ENCODE peak calls at places on chromosome 12, in ten cellular contexts. Q, K, Z, B, J, X, P, F, U and R are unnamed samples.

GRCh38 chr12:55072093-55072492 is 52.3 kb downstream of the NEUROD4 start:
- DNase-seq in Q (no peak), K (peak; percentile 80), Z (no peak), B (peak; percentile 56), J (peak; percentile 30), X (peak; percentile 54), P (peak; percentile 78), F (peak; percentile 17), U (peak; percentile 49), R (no peak)

GRCh38 chr12:12029653-12030052 is 41.1 kb upstream of the BCL2L14 start:
- DNase-seq in Q (no peak), K (no peak), Z (no peak), B (no peak), J (no peak), X (no peak), P (no peak), F (no peak), U (no peak), R (no peak)

GRCh38 chr12:117333331-117334000 is 28.0 kb downstream of the NOS1 start:
- DNase-seq in Q (peak; percentile 2), K (no peak), Z (no peak), B (no peak), J (no peak), X (no peak), P (no peak), F (no peak), U (no peak), R (no peak)

GRCh38 chr12:24560867-24561266 is 388.0 kb downstream of the BCAT1 start:
- DNase-seq in Q (no peak), K (no peak), Z (no peak), B (peak; percentile 5), J (no peak), X (peak; percentile 7), P (no peak), F (no peak), U (no peak), R (peak; percentile 60)

GRCh38 chr12:25249951-25250738 is 584 bp downstream of the KRAS start:
- DNase-seq in Q (peak; percentile 27), K (peak; percentile 47), Z (no peak), B (peak; percentile 66), J (peak; percentile 23), X (peak; percentile 55), P (peak; percentile 40), F (peak; percentile 20), U (peak; percentile 56), R (peak; percentile 11)

GRCh38 chr12:72448089-72448488 is 175.9 kb downstream of the TRHDE start:
- DNase-seq in Q (no peak), K (no peak), Z (no peak), B (no peak), J (no peak), X (no peak), P (no peak), F (no peak), U (no peak), R (no peak)

GRCh38 chr12:15477761-15478160 is 155.5 kb downstream of the PTPRO start:
- DNase-seq in Q (no peak), K (no peak), Z (no peak), B (no peak), J (no peak), X (no peak), P (no peak), F (no peak), U (no peak), R (no peak)

GRCh38 chr12:42342028-42342427 is 16.1 kb downstream of the PPHLN1 start:
- DNase-seq in Q (no peak), K (no peak), Z (no peak), B (no peak), J (no peak), X (no peak), P (no peak), F (no peak), U (no peak), R (no peak)

GRCh38 chr12:10957741-10958140 is 18.7 kb upstream of the TAS2R14 start:
- DNase-seq in Q (no peak), K (no peak), Z (no peak), B (no peak), J (no peak), X (peak; percentile 8), P (no peak), F (peak; percentile 8), U (no peak), R (no peak)

GRCh38 chr12:105281694-105282049 is 45.7 kb upstream of the APPL2 start:
- DNase-seq in Q (no peak), K (no peak), Z (no peak), B (no peak), J (no peak), X (no peak), P (no peak), F (no peak), U (no peak), R (no peak)

GRCh38 chr12:106670131-106670530 is 87.3 kb downstream of the RFX4 start:
- DNase-seq in Q (no peak), K (no peak), Z (no peak), B (no peak), J (no peak), X (no peak), P (no peak), F (no peak), U (no peak), R (no peak)

GRCh38 chr12:79662046-79662811 is 28.5 kb downstream of the PAWR start:
- DNase-seq in Q (no peak), K (no peak), Z (no peak), B (no peak), J (no peak), X (no peak), P (no peak), F (no peak), U (no peak), R (no peak)

GRCh38 chr12:27843714-27844245 is 63.7 kb upstream of the MANSC4 start:
- DNase-seq in Q (no peak), K (no peak), Z (no peak), B (no peak), J (no peak), X (no peak), P (no peak), F (peak; percentile 95), U (no peak), R (no peak)

GRCh38 chr12:51954465-51955361 is 3.2 kb downstream of the ACVR1B start:
- DNase-seq in Q (no peak), K (no peak), Z (no peak), B (no peak), J (no peak), X (peak; percentile 42), P (no peak), F (peak; percentile 50), U (no peak), R (no peak)

GRCh38 chr12:51951199-51951842 is at the start of gene ACVR1B:
- DNase-seq in Q (peak; percentile 83), K (peak; percentile 86), Z (peak; percentile 46), B (peak; percentile 93), J (peak; percentile 85), X (peak; percentile 97), P (peak; percentile 91), F (peak; percentile 97), U (peak; percentile 91), R (peak; percentile 85)

GRCh38 chr12:51951843-51952722 is 584 bp downstream of the ACVR1B start:
- DNase-seq in Q (no peak), K (peak; percentile 30), Z (no peak), B (peak; percentile 59), J (no peak), X (peak; percentile 49), P (no peak), F (no peak), U (no peak), R (peak; percentile 44)

GRCh38 chr12:51953925-51954324 is 2.4 kb downstream of the ACVR1B start:
- DNase-seq in Q (no peak), K (no peak), Z (no peak), B (no peak), J (no peak), X (no peak), P (no peak), F (no peak), U (no peak), R (no peak)

DNA sequence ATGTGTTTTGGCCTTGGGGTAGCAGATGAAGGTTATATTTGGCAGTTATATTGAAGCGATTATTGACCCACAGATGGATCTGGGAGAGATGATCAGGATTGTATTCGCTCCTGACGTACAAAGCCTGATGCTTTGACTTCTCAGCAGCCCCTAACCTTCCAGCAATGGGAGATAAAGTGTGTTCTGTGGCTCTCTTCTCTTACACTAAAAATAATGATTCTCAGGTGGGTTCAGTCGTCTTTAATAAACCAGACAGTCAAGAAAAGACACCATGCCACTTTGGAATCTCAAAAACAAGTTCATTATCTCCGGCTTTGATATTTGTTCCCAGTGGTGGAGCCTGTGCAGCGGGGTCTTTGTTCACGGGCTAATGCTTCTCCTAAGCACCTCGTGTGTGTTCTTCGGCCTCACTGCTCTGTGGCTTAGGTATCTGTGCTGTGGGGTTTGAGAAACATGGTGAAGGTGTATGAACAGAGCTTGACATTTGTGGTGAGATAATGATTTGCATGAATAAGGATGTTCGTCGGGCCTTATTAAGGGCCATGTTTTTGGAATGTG is 1.6 kb downstream of the ACVR1B start:
- DNase-seq in Q (no peak), K (no peak), Z (no peak), B (no peak), J (no peak), X (no peak), P (no peak), F (no peak), U (no peak), R (peak; percentile 21)
- H3K4me3 ChIP-seq in Q (peak overlapping the region; percentile 95), K (peak overlapping the region; percentile 11), Z (peak overlapping the region; percentile 92), B (peak overlapping the region; percentile 6), J (no peak overlapping the region), X (peak overlapping the region; percentile 96), P (no peak overlapping the region), F (peak overlapping the region; percentile 96), U (peak overlapping the region; percentile 16), R (peak overlapping the region; percentile 81)

DNA sequence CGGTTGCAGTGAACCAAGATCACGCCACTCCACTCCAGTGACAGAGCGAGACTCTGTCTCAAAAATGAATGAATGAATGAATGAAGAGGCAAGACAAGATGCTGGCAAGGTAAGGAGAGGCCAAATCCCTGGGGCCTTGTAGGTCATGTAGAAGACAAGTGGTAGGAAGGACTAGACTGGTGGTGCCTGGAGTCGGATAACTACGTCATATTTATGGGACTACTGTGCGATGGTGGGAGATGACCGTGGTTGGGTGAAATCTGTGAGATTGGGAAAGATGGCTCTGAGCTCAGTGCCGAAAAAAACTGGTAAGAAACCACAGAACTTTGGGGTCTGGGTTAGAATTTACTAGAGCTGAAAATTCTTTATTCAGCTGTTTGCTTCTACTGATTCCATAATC is 50.6 kb downstream of the HELB start:
- DNase-seq in Q (no peak), K (no peak), Z (no peak), B (no peak), J (no peak), X (no peak), P (no peak), F (no peak), U (no peak), R (no peak)
- H3K4me1 ChIP-seq in Q (no peaks in the 10 kb centered on the region), K (no peaks in the 10 kb centered on the region), Z (no peaks in the 10 kb centered on the region), B (no peaks in the 10 kb centered on the region), J (no peaks in the 10 kb centered on the region), X (no peaks in the 10 kb centered on the region), P (no peaks in the 10 kb centered on the region), F (no peaks in the 10 kb centered on the region), U (no peaks in the 10 kb centered on the region), R (no peaks in the 10 kb centered on the region)

GRCh38 chr12:38771871-38772270 is 133.5 kb downstream of the CPNE8 start:
- DNase-seq in Q (no peak), K (no peak), Z (no peak), B (no peak), J (no peak), X (no peak), P (no peak), F (peak; percentile 4), U (no peak), R (no peak)
- H3K27me3 ChIP-seq in Q (no peaks in the 10 kb centered on the region), K (no peaks in the 10 kb centered on the region), Z (no peaks in the 10 kb centered on the region), B (no peaks in the 10 kb centered on the region), J (no peaks in the 10 kb centered on the region), X (no peaks in the 10 kb centered on the region), P (no peaks in the 10 kb centered on the region), F (no peaks in the 10 kb centered on the region), U (no peaks in the 10 kb centered on the region), R (no peaks in the 10 kb centered on the region)

GRCh38 chr12:52521581-52522266 is 1.5 kb upstream of the KRT5 start:
- DNase-seq in Q (no peak), K (no peak), Z (no peak), B (no peak), J (no peak), X (peak; percentile 64), P (no peak), F (peak; percentile 52), U (peak; percentile 22), R (no peak)
- H3K4me3 ChIP-seq in Q (no peak overlapping the region), K (no peak overlapping the region), Z (no peak overlapping the region), B (no peak overlapping the region), J (no peak overlapping the region), X (no peak overlapping the region), P (no peak overlapping the region), F (no peak overlapping the region), U (no peak overlapping the region), R (no peak overlapping the region)